ENCODE peak calls at places on chromosomes 12 and 14, in eight cellular contexts. One of them, this sample, is unnamed.

GRCh38 chr12:100555722-100556121 is 17.8 kb upstream of the GAS2L3 start:
- DNase-seq in Kasumi-1: no peak
- DNase-seq in M059J: no peak
- DNase-seq in HFFc6: no peak
- DNase-seq in kidney tubule cell: no peak
- DNase-seq in ureter: no peak
- DNase-seq in breast epithelium: no peak
- DNase-seq in AG08396: peak
- DNase-seq in this sample: no peak

GRCh38 chr12:120429368-120429767 is 8.5 kb upstream of the COX6A1 start:
- DNase-seq in Kasumi-1: no peak
- DNase-seq in M059J: no peak
- DNase-seq in HFFc6: no peak
- DNase-seq in kidney tubule cell: no peak
- DNase-seq in ureter: no peak
- DNase-seq in breast epithelium: no peak
- DNase-seq in AG08396: no peak
- DNase-seq in this sample: no peak

GRCh38 chr14:61671086-61671485 is 24.2 kb upstream of the HIF1A start:
- DNase-seq in Kasumi-1: peak
- DNase-seq in M059J: no peak
- DNase-seq in HFFc6: no peak
- DNase-seq in kidney tubule cell: no peak
- DNase-seq in ureter: no peak
- DNase-seq in breast epithelium: no peak
- DNase-seq in AG08396: no peak
- DNase-seq in this sample: no peak

GRCh38 chr14:104476437-104476836 is 103.1 kb upstream of the C14orf180 start:
- DNase-seq in Kasumi-1: no peak
- DNase-seq in M059J: no peak
- DNase-seq in HFFc6: no peak
- DNase-seq in kidney tubule cell: no peak
- DNase-seq in ureter: no peak
- DNase-seq in breast epithelium: no peak
- DNase-seq in AG08396: no peak
- DNase-seq in this sample: no peak

GRCh38 chr12:41190360-41190759 is 2.2 kb downstream of the PDZRN4 start:
- DNase-seq in Kasumi-1: peak
- DNase-seq in M059J: peak
- DNase-seq in HFFc6: no peak
- DNase-seq in kidney tubule cell: peak
- DNase-seq in ureter: no peak
- DNase-seq in breast epithelium: no peak
- DNase-seq in AG08396: no peak
- DNase-seq in this sample: peak

GRCh38 chr12:105229446-105229845 is 6.5 kb downstream of the APPL2 start:
- DNase-seq in Kasumi-1: no peak
- DNase-seq in M059J: no peak
- DNase-seq in HFFc6: no peak
- DNase-seq in kidney tubule cell: no peak
- DNase-seq in ureter: no peak
- DNase-seq in breast epithelium: no peak
- DNase-seq in AG08396: no peak
- DNase-seq in this sample: no peak

GRCh38 chr12:96719671-96720362 is 187.2 kb upstream of the NEDD1 start:
- DNase-seq in Kasumi-1: peak
- DNase-seq in M059J: peak
- DNase-seq in HFFc6: no peak
- DNase-seq in kidney tubule cell: peak
- DNase-seq in ureter: no peak
- DNase-seq in breast epithelium: no peak
- DNase-seq in AG08396: peak
- DNase-seq in this sample: no peak

GRCh38 chr12:6074979-6075585 is 49.4 kb downstream of the VWF start:
- DNase-seq in Kasumi-1: no peak
- DNase-seq in M059J: peak
- DNase-seq in HFFc6: no peak
- DNase-seq in kidney tubule cell: peak
- DNase-seq in ureter: no peak
- DNase-seq in breast epithelium: no peak
- DNase-seq in AG08396: no peak
- DNase-seq in this sample: no peak

GRCh38 chr12:101299931-101300330 is 20.0 kb downstream of the UTP20 start:
- DNase-seq in Kasumi-1: no peak
- DNase-seq in M059J: peak
- DNase-seq in HFFc6: no peak
- DNase-seq in kidney tubule cell: peak
- DNase-seq in ureter: no peak
- DNase-seq in breast epithelium: no peak
- DNase-seq in AG08396: no peak
- DNase-seq in this sample: no peak

GRCh38 chr14:52013984-52014600 is 24.7 kb downstream of the RTRAF start:
- DNase-seq in Kasumi-1: peak
- DNase-seq in M059J: no peak
- DNase-seq in HFFc6: no peak
- DNase-seq in kidney tubule cell: no peak
- DNase-seq in ureter: no peak
- DNase-seq in breast epithelium: no peak
- DNase-seq in AG08396: no peak
- DNase-seq in this sample: no peak